ENCODE peak calls at places on chromosomes 12 and 14, in four cellular contexts. T, P, K and H are unnamed samples. For H3K9me3, the result is how much of the 10 kb centered on the place peaks cover.

GRCh38 chr12:34406228-34406995 is 384.1 kb downstream of the ALG10 start:
- DNase-seq in P (no peak), K (peak), T (no peak), H (no peak)

GRCh38 chr14:50344116-50344775 is 32.1 kb downstream of the DMAC2L start:
- DNase-seq in K (no peak), P (no peak), T (no peak), H (no peak)

GRCh38 chr12:91406920-91407341 is 224.3 kb upstream of the DCN start:
- DNase-seq in K (no peak), T (peak), P (no peak), H (peak)

GRCh38 chr12:6570264-6570887 is 2.3 kb upstream of the NOP2 start:
- DNase-seq in P (peak), K (peak), T (no peak), H (peak)

GRCh38 chr14:59698793-59699192 is 122.2 kb upstream of the CCDC175 start:
- DNase-seq in P (no peak), T (peak), K (no peak), H (no peak)

GRCh38 chr14:46840971-46841729 is 189.6 kb upstream of the RPL10L start:
- DNase-seq in P (no peak), T (no peak), K (no peak), H (no peak)

GRCh38 chr14:100524233-100524932 is 62.8 kb downstream of the BEGAIN start:
- DNase-seq in K (peak), P (no peak), T (no peak), H (no peak)

GRCh38 chr14:58805605-58806358 is 168.0 kb downstream of the DACT1 start:
- DNase-seq in P (no peak), K (no peak), T (peak), H (no peak)

GRCh38 chr12:17802657-17803641 is 287.0 kb downstream of the RERGL start:
- DNase-seq in K (no peak), P (no peak), T (no peak), H (no peak)

GRCh38 chr14:105793836-105794235 is 267.5 kb downstream of the TMEM121 start:
- DNase-seq in P (no peak), K (no peak), T (no peak), H (no peak)

GRCh38 chr14:105797546-105797945 is 271.2 kb downstream of the TMEM121 start:
- DNase-seq in P (no peak), T (no peak), K (no peak), H (no peak)
- H3K9me3 ChIP-seq in P (under half), T (under half), K (under half), H (under half)

GRCh38 chr12:1590083-1590979 is 4.0 kb downstream of the FBXL14 start:
- DNase-seq in T (peak), K (no peak), P (no peak), H (peak)
- H3K4me3 ChIP-seq in T (peak), K (peak), P (peak), H (peak)

GRCh38 chr14:41349289-41349910 is 257.3 kb upstream of the LRFN5 start:
- DNase-seq in T (no peak), K (peak), P (no peak), H (no peak)

DNA sequence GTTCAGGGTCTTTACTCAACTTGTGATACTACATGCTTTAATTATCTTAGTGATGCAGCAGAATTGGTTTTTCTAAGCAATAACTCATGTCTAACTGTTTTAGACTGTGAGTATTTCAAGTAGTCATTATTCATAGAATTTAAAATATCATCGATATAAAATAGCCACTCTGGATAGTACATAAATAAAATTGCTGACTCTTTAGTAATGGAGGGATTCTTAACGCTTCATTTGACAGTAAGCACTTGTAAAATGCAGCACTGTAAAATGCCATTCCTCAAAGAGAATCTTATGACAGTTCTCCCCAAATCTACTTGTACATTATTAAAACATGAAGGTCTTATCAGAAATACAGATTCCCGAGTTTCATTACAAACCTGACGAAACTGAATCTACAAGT is 262.8 kb upstream of the LRFN5 start:
- DNase-seq in P (no peak), T (no peak), K (no peak), H (no peak)
- H3K9me3 ChIP-seq in P (under half), T (under half), K (under half), H (under half)

GRCh38 chr14:56902413-56902812 is 92.1 kb upstream of the OTX2 start:
- DNase-seq in K (no peak), T (no peak), P (no peak), H (peak)

GRCh38 chr14:56896231-56896630 is 86.0 kb upstream of the OTX2 start:
- DNase-seq in T (no peak), P (no peak), K (no peak), H (no peak)

GRCh38 chr14:56903304-56904021 is 93.2 kb upstream of the OTX2 start:
- DNase-seq in T (no peak), P (no peak), K (no peak), H (peak)

GRCh38 chr14:56895154-56895553 is 84.9 kb upstream of the OTX2 start:
- DNase-seq in P (no peak), K (no peak), T (no peak), H (no peak)

DNA sequence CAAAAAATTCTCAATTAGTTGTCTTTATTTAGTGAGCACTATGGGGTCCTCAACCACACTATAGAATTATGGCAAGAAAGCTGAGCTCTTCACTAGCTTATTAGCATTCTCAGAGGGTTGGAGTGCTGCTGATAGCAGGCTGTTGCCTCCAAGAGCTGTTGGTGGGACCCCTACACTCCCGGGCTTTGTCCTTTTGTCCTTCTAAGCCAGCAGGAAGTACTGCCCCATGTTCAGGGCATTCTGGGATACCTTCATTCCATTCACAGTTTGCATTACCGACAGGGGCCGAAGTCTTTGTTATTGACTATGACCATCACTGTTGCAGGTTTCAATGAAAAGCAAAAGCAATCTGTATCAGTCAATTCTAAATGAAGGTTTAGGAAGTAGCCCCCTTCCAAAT is 89.5 kb upstream of the OTX2 start:
- DNase-seq in T (no peak), K (no peak), P (no peak), H (peak)
- H3K4me3 ChIP-seq in T (no peak), K (no peak), P (no peak), H (no peak)

DNA sequence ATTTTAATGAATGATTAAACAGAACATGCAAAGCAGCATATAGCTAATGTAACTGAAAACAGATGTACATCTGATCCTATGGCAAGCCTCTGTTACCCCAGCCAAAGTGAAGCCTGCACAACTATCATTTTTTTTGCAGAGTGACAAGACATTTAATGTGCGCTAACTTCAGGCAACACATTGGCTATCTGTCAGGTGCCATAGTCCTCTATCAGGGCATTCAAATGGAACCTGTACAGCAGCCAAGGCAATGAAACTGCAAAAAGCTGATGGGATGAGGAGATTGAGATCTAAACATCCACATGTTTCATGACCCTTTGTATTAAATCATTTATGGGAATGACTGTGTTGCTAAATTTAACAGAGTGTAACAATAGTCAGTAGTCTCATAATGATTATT is 1088.5 kb upstream of the TMEM132C start:
- DNase-seq in T (no peak), P (no peak), K (no peak), H (no peak)
- H3K9me3 ChIP-seq in T (under half), P (under half), K (under half), H (under half)

DNA sequence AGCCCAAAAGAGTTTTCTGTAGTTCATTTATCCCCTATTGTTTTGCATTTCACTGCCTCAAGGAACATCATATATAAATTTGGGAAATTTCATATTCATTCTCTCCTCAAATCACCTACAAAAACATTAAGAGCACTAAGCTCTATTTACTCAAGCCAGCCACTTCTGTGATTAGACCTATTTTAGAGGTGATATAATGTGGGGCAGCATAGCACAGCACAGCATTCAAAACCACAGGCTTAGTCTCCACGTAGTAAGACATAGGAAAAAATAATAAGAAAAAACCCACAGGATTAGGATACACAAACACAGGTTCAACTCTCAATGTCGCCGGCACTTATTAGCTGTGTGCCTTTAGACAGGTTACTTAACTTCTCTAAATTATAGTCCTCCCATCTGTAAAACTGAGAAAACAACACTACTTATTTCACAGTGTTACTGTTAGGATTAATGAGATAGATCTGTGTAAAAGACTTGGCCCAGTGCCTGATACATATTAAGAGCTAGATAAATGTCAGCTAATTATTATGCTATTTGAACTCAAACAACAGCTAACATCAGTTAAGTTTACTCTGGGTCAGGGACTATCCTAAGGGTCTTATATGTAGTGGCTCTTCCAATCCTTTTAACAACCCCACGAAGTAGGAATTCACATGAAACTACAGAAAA is 20.3 kb downstream of the DCAF5 start:
- DNase-seq in K (no peak), T (peak), P (no peak), H (no peak)
- H3K4me3 ChIP-seq in K (no peak), T (no peak), P (no peak), H (no peak)